ENCODE peak calls at places on chromosomes 1 and 21, in seven cellular contexts. J is GM12878, U is HL-60, G is Panc1, L is HCT116, E is SK-N-SH, S is K562. W is an unnamed sample.

GRCh38 chr1:50047916-50048694 is 24.4 kb upstream of the AGBL4 start:
- DNase-seq in G (no peak), S (no peak), J (no peak), L (no peak), E (peak), U (no peak), W (peak)

GRCh38 chr1:31069392-31069791 is 3.9 kb upstream of the PUM1 start:
- DNase-seq in U (no peak), S (no peak), G (no peak), E (no peak), L (no peak), J (no peak), W (no peak)

GRCh38 chr1:24385160-24385939 is 28.2 kb downstream of the STPG1 start:
- DNase-seq in S (peak), E (no peak), U (no peak), L (no peak), J (no peak), G (no peak), W (peak)

GRCh38 chr1:150009604-150010387 is 730 bp downstream of the OTUD7B start:
- DNase-seq in U (no peak), J (no peak), L (no peak), S (peak), G (peak), E (peak), W (peak)

GRCh38 chr1:21321963-21322680 is 31.9 kb upstream of the ECE1 start:
- DNase-seq in G (no peak), E (no peak), S (no peak), L (no peak), J (no peak), U (no peak), W (no peak)

GRCh38 chr1:179121159-179121938 is 39.5 kb downstream of the TOR3A start:
- DNase-seq in G (no peak), E (peak), L (peak), S (no peak), U (no peak), J (no peak), W (peak)

GRCh38 chr21:36790616-36791015 is 91.7 kb downstream of the SIM2 start:
- DNase-seq in E (no peak), L (no peak), G (no peak), S (no peak), J (no peak), U (no peak), W (no peak)

GRCh38 chr1:234621657-234622335 is 11.8 kb upstream of the IRF2BP2 start:
- DNase-seq in G (no peak), U (no peak), J (no peak), L (no peak), E (no peak), S (no peak), W (no peak)

GRCh38 chr1:199954701-199955100 is 72.8 kb upstream of the NR5A2 start:
- DNase-seq in S (peak), G (no peak), J (no peak), U (no peak), E (peak), L (no peak), W (peak)

GRCh38 chr1:227070638-227071285 is 130.7 kb downstream of the COQ8A start:
- DNase-seq in L (no peak), S (no peak), G (no peak), J (no peak), E (no peak), U (no peak), W (no peak)

GRCh38 chr1:215114154-215114933 is 31.8 kb downstream of the KCNK2 start:
- DNase-seq in E (no peak), G (peak), S (no peak), J (no peak), U (no peak), L (peak), W (no peak)

GRCh38 chr1:224736619-224737352 is 120.7 kb downstream of the CNIH3 start:
- DNase-seq in U (peak), E (no peak), S (peak), L (no peak), G (no peak), J (peak), W (peak)

GRCh38 chr1:172742599-172743500 is 83.9 kb downstream of the FASLG start:
- DNase-seq in G (no peak), U (peak), L (peak), E (peak), S (peak), J (no peak), W (peak)

GRCh38 chr1:94909486-94909885 is 17.4 kb downstream of the CNN3 start:
- DNase-seq in E (no peak), L (no peak), G (no peak), S (no peak), J (no peak), U (no peak), W (peak)

GRCh38 chr1:204858381-204858821 is 12.3 kb upstream of the NFASC start:
- DNase-seq in L (no peak), U (no peak), S (no peak), J (no peak), E (no peak), G (no peak), W (peak)

GRCh38 chr1:222326004-222326709 is 221.7 kb downstream of the HHIPL2 start:
- DNase-seq in U (no peak), E (no peak), G (no peak), J (no peak), L (no peak), S (no peak), W (no peak)

GRCh38 chr1:53349369-53349705 is 21.5 kb upstream of the LRP8 start:
- DNase-seq in J (no peak), E (no peak), S (no peak), U (no peak), L (no peak), G (no peak), W (no peak)

GRCh38 chr1:99619583-99619982 is 26.3 kb upstream of the PALMD start:
- DNase-seq in L (no peak), G (no peak), U (no peak), S (no peak), E (no peak), J (no peak), W (no peak)

GRCh38 chr1:116572079-116572478 is 1.3 kb upstream of the CD58 start:
- DNase-seq in S (no peak), E (no peak), J (no peak), U (no peak), G (no peak), L (no peak), W (no peak)

GRCh38 chr1:41678141-41678878 is 193.8 kb upstream of the EDN2 start:
- DNase-seq in E (no peak), L (no peak), G (no peak), S (no peak), J (no peak), U (no peak), W (no peak)

GRCh38 chr1:246647513-246647912 is 76.7 kb upstream of the SCCPDH start:
- DNase-seq in E (no peak), S (no peak), U (no peak), L (no peak), G (no peak), J (no peak), W (peak)

GRCh38 chr1:212098771-212099170 is 63.2 kb downstream of the DTL start:
- DNase-seq in U (no peak), S (no peak), J (no peak), E (no peak), G (no peak), L (no peak), W (no peak)

GRCh38 chr1:36966242-36966641 is 68.1 kb downstream of the GRIK3 start:
- DNase-seq in U (no peak), G (no peak), S (peak), J (no peak), E (no peak), L (no peak), W (peak)

GRCh38 chr1:81208441-81208840 is 592.3 kb upstream of the ADGRL2 start:
- DNase-seq in U (peak), G (no peak), E (no peak), L (no peak), J (no peak), S (no peak), W (no peak)

GRCh38 chr1:166570954-166571353 is 268.3 kb upstream of the POGK start:
- DNase-seq in S (no peak), U (no peak), L (no peak), E (no peak), G (no peak), J (no peak), W (no peak)

GRCh38 chr1:51568231-51568935 is 48.5 kb upstream of the OSBPL9 start:
- DNase-seq in G (no peak), J (no peak), L (no peak), U (no peak), S (no peak), E (no peak), W (no peak)

GRCh38 chr1:157776971-157777386 is at the start of gene FCRL2:
- DNase-seq in G (no peak), J (peak), L (no peak), E (no peak), U (no peak), S (no peak), W (no peak)

GRCh38 chr1:151047925-151048644 is 534 bp downstream of the C1orf56 start:
- DNase-seq in G (no peak), U (no peak), E (peak), J (no peak), L (no peak), S (no peak), W (peak)

GRCh38 chr1:41683681-41684500 is 199.4 kb upstream of the EDN2 start:
- DNase-seq in G (no peak), E (no peak), J (no peak), L (no peak), S (no peak), U (peak), W (no peak)

GRCh38 chr1:20194770-20195463 is 8.6 kb upstream of the PLA2G2C start:
- DNase-seq in S (peak), G (peak), E (peak), L (peak), J (peak), U (peak), W (peak)
- TF ChIP-seq REST in S (no peak), G (no peak), E (no peak), L (no peak), J (no peak), U (no peak), W (no peak)

GRCh38 chr1:112524251-112524650 is 15.5 kb downstream of the WNT2B start:
- DNase-seq in J (no peak), G (no peak), E (no peak), S (no peak), U (no peak), L (no peak), W (peak)
- TF ChIP-seq REST in J (no peak), G (no peak), E (no peak), S (no peak), U (no peak), L (no peak), W (no peak)

GRCh38 chr1:206556047-206556747 is 48.9 kb downstream of the RASSF5 start:
- DNase-seq in G (no peak), E (no peak), L (no peak), U (no peak), S (no peak), J (no peak), W (no peak)
- TF ChIP-seq REST in G (no peak), E (no peak), L (no peak), U (no peak), S (no peak), J (no peak), W (no peak)

GRCh38 chr1:15213333-15213732 is 33.7 kb upstream of the FHAD1 start:
- DNase-seq in G (no peak), E (no peak), L (no peak), S (no peak), J (no peak), U (no peak), W (no peak)
- TF ChIP-seq REST in G (no peak), E (no peak), L (no peak), S (no peak), J (no peak), U (no peak), W (no peak)

GRCh38 chr1:164755674-164756073 is 196.7 kb downstream of the PBX1 start:
- DNase-seq in J (no peak), U (no peak), S (no peak), G (no peak), L (no peak), E (peak), W (no peak)
- TF ChIP-seq REST in J (no peak), U (no peak), S (no peak), G (no peak), L (no peak), E (no peak), W (no peak)

GRCh38 chr1:14140800-14141526 is 441.0 kb downstream of the PRDM2 start:
- DNase-seq in J (no peak), S (no peak), L (no peak), U (no peak), E (no peak), G (no peak), W (peak)
- TF ChIP-seq REST in J (no peak), S (no peak), L (no peak), U (no peak), E (no peak), G (no peak), W (no peak)

DNA sequence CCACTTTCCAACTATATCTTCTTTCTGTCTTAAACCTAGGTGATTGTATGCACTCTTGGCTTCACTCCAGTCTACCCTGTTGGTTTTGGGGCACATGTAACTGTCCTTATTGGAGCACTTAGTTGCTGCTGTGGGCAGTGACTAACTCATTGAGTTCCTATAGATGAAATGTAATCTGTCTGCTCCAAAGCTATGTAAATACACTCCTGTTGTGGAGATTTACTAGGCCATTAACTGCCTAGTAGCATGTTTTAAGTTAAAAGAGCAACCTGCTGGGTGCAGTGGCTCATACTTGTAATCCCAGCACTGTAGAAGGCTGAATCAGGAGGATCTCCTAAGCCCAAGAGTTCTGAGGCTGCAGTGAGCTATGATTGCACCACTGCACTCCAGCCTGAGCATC is 137.6 kb downstream of the ZMYM4 start:
- DNase-seq in L (no peak), U (no peak), E (no peak), G (no peak), S (no peak), J (no peak), W (no peak)
- TF ChIP-seq REST in L (no peak), U (no peak), E (no peak), G (no peak), S (no peak), J (no peak), W (no peak)

GRCh38 chr1:42923367-42924248 is 35.1 kb downstream of the SLC2A1 start:
- DNase-seq in L (no peak), G (no peak), J (no peak), E (peak), U (no peak), S (no peak), W (no peak)
- TF ChIP-seq REST in L (no peak), G (no peak), J (no peak), E (no peak), U (no peak), S (no peak), W (no peak)

GRCh38 chr1:180532854-180533253 is 25.9 kb upstream of the OVAAL start:
- DNase-seq in L (no peak), G (no peak), S (no peak), E (no peak), J (no peak), U (no peak), W (no peak)
- TF ChIP-seq REST in L (no peak), G (no peak), S (no peak), E (no peak), J (no peak), U (no peak), W (no peak)

W was measured in GM23338.